ENCODE peak calls at places on chromosomes 4 and X, in seven cellular contexts. M, X, Q, V, C, I and S are unnamed samples.

GRCh38 chrX:23756165-23756564 is 13.1 kb upstream of the ACOT9 start:
- DNase-seq in X (no peak), I (no peak), M (peak), C (no peak), V (peak), Q (no peak), S (peak)

GRCh38 chrX:66602381-66602938 is 36.4 kb downstream of the EDA2R start:
- DNase-seq in C (no peak), Q (no peak), I (no peak), X (no peak), V (no peak), M (no peak), S (no peak)

GRCh38 chr4:174122705-174123104 is 160.8 kb downstream of the FBXO8 start:
- DNase-seq in M (no peak), X (no peak), C (no peak), I (no peak), V (no peak), Q (no peak), S (peak)

GRCh38 chrX:46500054-46500453 is 45.2 kb downstream of the ZNF674 start:
- DNase-seq in X (no peak), I (no peak), Q (no peak), C (no peak), M (no peak), V (no peak), S (no peak)

GRCh38 chrX:5236096-5236495 is 992.6 kb downstream of the NLGN4X start:
- DNase-seq in V (no peak), M (no peak), C (no peak), Q (no peak), X (no peak), I (no peak), S (no peak)

GRCh38 chr4:185811509-185812364 is at the start of gene SORBS2:
- DNase-seq in X (no peak), I (no peak), C (no peak), Q (peak), M (no peak), V (no peak), S (no peak)

GRCh38 chr4:176824645-176825366 is 32.1 kb upstream of the VEGFC start:
- DNase-seq in M (no peak), V (no peak), X (no peak), Q (no peak), I (no peak), C (no peak), S (peak)

GRCh38 chrX:129631850-129632249 is 22.9 kb downstream of the APLN start:
- DNase-seq in I (no peak), V (no peak), X (no peak), Q (no peak), C (no peak), M (no peak), S (no peak)

GRCh38 chr4:23774932-23775331 is 114.9 kb downstream of the PPARGC1A start:
- DNase-seq in X (no peak), M (no peak), I (no peak), Q (no peak), C (no peak), V (no peak), S (no peak)

GRCh38 chr4:1031956-1032795 is 20.8 kb downstream of the FGFRL1 start:
- DNase-seq in Q (no peak), M (no peak), I (no peak), X (no peak), V (no peak), C (no peak), S (peak)

GRCh38 chr4:112978691-112979472 is 70.6 kb upstream of the ANK2 start:
- DNase-seq in I (no peak), Q (no peak), M (no peak), C (peak), X (no peak), V (no peak), S (peak)

GRCh38 chr4:3708103-3708510 is 58.1 kb upstream of the ADRA2C start:
- DNase-seq in V (no peak), X (no peak), M (no peak), Q (peak), C (peak), I (peak), S (peak)

GRCh38 chr4:173013232-173013932 is 155.2 kb upstream of the GALNT7 start:
- DNase-seq in Q (no peak), M (peak), V (peak), X (no peak), C (no peak), I (no peak), S (peak)

GRCh38 chrX:41332988-41333743 is 796 bp upstream of the DDX3X start:
- DNase-seq in X (peak), C (peak), V (peak), Q (peak), M (peak), I (peak), S (peak)

GRCh38 chr4:96913437-96914075 is 1073.7 kb downstream of the PDHA2 start:
- DNase-seq in M (no peak), C (no peak), X (no peak), I (no peak), V (no peak), Q (peak), S (peak)

GRCh38 chr4:168840386-168840763 is 169.7 kb downstream of the CBR4 start:
- DNase-seq in C (no peak), M (no peak), X (no peak), V (no peak), I (no peak), Q (no peak), S (no peak)

GRCh38 chr4:129138762-129139496 is 43.0 kb downstream of the C4orf33 start:
- DNase-seq in Q (no peak), V (no peak), M (no peak), X (no peak), C (no peak), I (no peak), S (no peak)

GRCh38 chr4:35038079-35038805 is 1206.1 kb downstream of the ARAP2 start:
- DNase-seq in V (no peak), I (no peak), Q (no peak), M (no peak), C (no peak), X (no peak), S (no peak)

GRCh38 chr4:3320361-3321023 is 27.7 kb downstream of the RGS12 start:
- DNase-seq in C (no peak), V (no peak), X (peak), Q (no peak), M (no peak), I (peak), S (no peak)

GRCh38 chr4:7904108-7904516 is 35.5 kb downstream of the AFAP1 start:
- DNase-seq in V (no peak), M (no peak), Q (no peak), X (no peak), C (peak), I (no peak), S (no peak)

GRCh38 chr4:173243321-173243720 is 74.7 kb downstream of the GALNT7 start:
- DNase-seq in X (no peak), V (no peak), Q (no peak), C (peak), I (no peak), M (no peak), S (peak)